ENCODE peak calls at places on chromosomes 3 and 15, in six cellular contexts. One of them, this sample, is unnamed.
A peak's percentile ranks its signal among the peaks of the same experiment; 100 is the strongest.

GRCh38 chr15:32904448-32904847 is 186.6 kb downstream of the GREM1 start:
- DNase-seq in AG09319: no peak
- DNase-seq in Calu3: no peak
- DNase-seq in CD8-positive, alpha-beta T cell: no peak
- DNase-seq in amniotic stem cell: no peak
- DNase-seq in anterior cingulate cortex: no peak
- DNase-seq in this sample: no peak

GRCh38 chr3:141779667-141780066 is 16.5 kb downstream of the GRK7 start:
- DNase-seq in AG09319: no peak
- DNase-seq in Calu3: no peak
- DNase-seq in CD8-positive, alpha-beta T cell: no peak
- DNase-seq in amniotic stem cell: no peak
- DNase-seq in anterior cingulate cortex: no peak
- DNase-seq in this sample: no peak

GRCh38 chr3:69305011-69305410 is 80.9 kb downstream of the FRMD4B start:
- DNase-seq in AG09319: no peak
- DNase-seq in Calu3: no peak
- DNase-seq in CD8-positive, alpha-beta T cell: no peak
- DNase-seq in amniotic stem cell: no peak
- DNase-seq in anterior cingulate cortex: no peak
- DNase-seq in this sample: no peak

GRCh38 chr3:108222813-108223307 is 636 bp upstream of the IFT57 start:
- DNase-seq in AG09319: no peak
- DNase-seq in Calu3: no peak
- DNase-seq in CD8-positive, alpha-beta T cell: no peak
- DNase-seq in amniotic stem cell: no peak
- DNase-seq in anterior cingulate cortex: no peak
- DNase-seq in this sample: no peak

GRCh38 chr3:113232367-113232766 is 21.0 kb downstream of the BOC start:
- DNase-seq in AG09319: no peak
- DNase-seq in Calu3: no peak
- DNase-seq in CD8-positive, alpha-beta T cell: no peak
- DNase-seq in amniotic stem cell: no peak
- DNase-seq in anterior cingulate cortex: no peak
- DNase-seq in this sample: no peak

GRCh38 chr3:81872566-81872965 is 111.1 kb upstream of the GBE1 start:
- DNase-seq in AG09319: peak; percentile 20
- DNase-seq in Calu3: no peak
- DNase-seq in CD8-positive, alpha-beta T cell: no peak
- DNase-seq in amniotic stem cell: no peak
- DNase-seq in anterior cingulate cortex: no peak
- DNase-seq in this sample: no peak

GRCh38 chr15:31024979-31025378 is 33.6 kb upstream of the MTMR10 start:
- DNase-seq in AG09319: no peak
- DNase-seq in Calu3: no peak
- DNase-seq in CD8-positive, alpha-beta T cell: no peak
- DNase-seq in amniotic stem cell: no peak
- DNase-seq in anterior cingulate cortex: no peak
- DNase-seq in this sample: no peak

GRCh38 chr3:72791132-72791531 is 57.1 kb downstream of the SHQ1 start:
- DNase-seq in AG09319: no peak
- DNase-seq in Calu3: no peak
- DNase-seq in CD8-positive, alpha-beta T cell: no peak
- DNase-seq in amniotic stem cell: no peak
- DNase-seq in anterior cingulate cortex: no peak
- DNase-seq in this sample: peak; percentile 17

GRCh38 chr3:69542265-69543079 is 156.6 kb upstream of the FRMD4B start:
- DNase-seq in AG09319: no peak
- DNase-seq in Calu3: no peak
- DNase-seq in CD8-positive, alpha-beta T cell: no peak
- DNase-seq in amniotic stem cell: no peak
- DNase-seq in anterior cingulate cortex: no peak
- DNase-seq in this sample: no peak

GRCh38 chr3:63343674-63344073 is 65.6 kb downstream of the SYNPR start:
- DNase-seq in AG09319: peak; percentile 98
- DNase-seq in Calu3: peak; percentile 80
- DNase-seq in CD8-positive, alpha-beta T cell: peak; percentile 2
- DNase-seq in amniotic stem cell: peak; percentile 90
- DNase-seq in anterior cingulate cortex: peak; percentile 76
- DNase-seq in this sample: peak; percentile 94

GRCh38 chr3:51968883-51969674 is 1.8 kb upstream of the PCBP4 start:
- DNase-seq in AG09319: no peak
- DNase-seq in Calu3: no peak
- DNase-seq in CD8-positive, alpha-beta T cell: no peak
- DNase-seq in amniotic stem cell: no peak
- DNase-seq in anterior cingulate cortex: no peak
- DNase-seq in this sample: no peak

GRCh38 chr15:28086175-28086703 is 12.9 kb downstream of the OCA2 start:
- DNase-seq in AG09319: no peak
- DNase-seq in Calu3: peak; percentile 33
- DNase-seq in CD8-positive, alpha-beta T cell: peak; percentile 45
- DNase-seq in amniotic stem cell: no peak
- DNase-seq in anterior cingulate cortex: no peak
- DNase-seq in this sample: peak; percentile 3

GRCh38 chr3:188595890-188596376 is 442.0 kb downstream of the LPP start:
- DNase-seq in AG09319: peak; percentile 43
- DNase-seq in Calu3: no peak
- DNase-seq in CD8-positive, alpha-beta T cell: no peak
- DNase-seq in amniotic stem cell: no peak
- DNase-seq in anterior cingulate cortex: no peak
- DNase-seq in this sample: no peak

GRCh38 chr15:81088496-81088895 is 45.6 kb upstream of the CFAP161 start:
- DNase-seq in AG09319: no peak
- DNase-seq in Calu3: no peak
- DNase-seq in CD8-positive, alpha-beta T cell: no peak
- DNase-seq in amniotic stem cell: no peak
- DNase-seq in anterior cingulate cortex: no peak
- DNase-seq in this sample: no peak

GRCh38 chr3:73611176-73611575 is 13.6 kb downstream of the PDZRN3 start:
- DNase-seq in AG09319: no peak
- DNase-seq in Calu3: no peak
- DNase-seq in CD8-positive, alpha-beta T cell: no peak
- DNase-seq in amniotic stem cell: no peak
- DNase-seq in anterior cingulate cortex: no peak
- DNase-seq in this sample: no peak

GRCh38 chr3:63960048-63960711 is 48.0 kb upstream of the SCAANT1 start:
- DNase-seq in AG09319: no peak
- DNase-seq in Calu3: peak; percentile 27
- DNase-seq in CD8-positive, alpha-beta T cell: no peak
- DNase-seq in amniotic stem cell: peak; percentile 34
- DNase-seq in anterior cingulate cortex: no peak
- DNase-seq in this sample: peak; percentile 54

GRCh38 chr3:123064914-123065313 is 1.9 kb upstream of the PDIA5 start:
- DNase-seq in AG09319: no peak
- DNase-seq in Calu3: no peak
- DNase-seq in CD8-positive, alpha-beta T cell: no peak
- DNase-seq in amniotic stem cell: no peak
- DNase-seq in anterior cingulate cortex: no peak
- DNase-seq in this sample: no peak

GRCh38 chr15:68637755-68638405 is 59.1 kb downstream of the CORO2B start:
- DNase-seq in AG09319: peak; percentile 81
- DNase-seq in Calu3: no peak
- DNase-seq in CD8-positive, alpha-beta T cell: no peak
- DNase-seq in amniotic stem cell: no peak
- DNase-seq in anterior cingulate cortex: no peak
- DNase-seq in this sample: no peak

GRCh38 chr3:160885791-160886286 is 129.8 kb downstream of the PPM1L start:
- DNase-seq in AG09319: peak; percentile 8
- DNase-seq in Calu3: no peak
- DNase-seq in CD8-positive, alpha-beta T cell: no peak
- DNase-seq in amniotic stem cell: no peak
- DNase-seq in anterior cingulate cortex: peak; percentile 29
- DNase-seq in this sample: peak; percentile 97

GRCh38 chr3:22720596-22720995 is 482.5 kb upstream of the UBE2E2 start:
- DNase-seq in AG09319: no peak
- DNase-seq in Calu3: no peak
- DNase-seq in CD8-positive, alpha-beta T cell: no peak
- DNase-seq in amniotic stem cell: no peak
- DNase-seq in anterior cingulate cortex: no peak
- DNase-seq in this sample: no peak

GRCh38 chr15:82300883-82301282 is 38.3 kb downstream of the SAXO2 start:
- DNase-seq in AG09319: no peak
- DNase-seq in Calu3: no peak
- DNase-seq in CD8-positive, alpha-beta T cell: no peak
- DNase-seq in amniotic stem cell: no peak
- DNase-seq in anterior cingulate cortex: no peak
- DNase-seq in this sample: no peak

GRCh38 chr3:55059027-55059629 is 131.3 kb upstream of the LRTM1 start:
- DNase-seq in AG09319: no peak
- DNase-seq in Calu3: no peak
- DNase-seq in CD8-positive, alpha-beta T cell: no peak
- DNase-seq in amniotic stem cell: no peak
- DNase-seq in anterior cingulate cortex: no peak
- DNase-seq in this sample: no peak

GRCh38 chr3:156826144-156826895 is at the start of gene LEKR1:
- DNase-seq in AG09319: peak; percentile 83
- DNase-seq in Calu3: peak; percentile 97
- DNase-seq in CD8-positive, alpha-beta T cell: peak; percentile 39
- DNase-seq in amniotic stem cell: no peak
- DNase-seq in anterior cingulate cortex: peak; percentile 87
- DNase-seq in this sample: peak; percentile 59

GRCh38 chr3:162428192-162428591 is 931.6 kb downstream of the OTOL1 start:
- DNase-seq in AG09319: no peak
- DNase-seq in Calu3: no peak
- DNase-seq in CD8-positive, alpha-beta T cell: no peak
- DNase-seq in amniotic stem cell: no peak
- DNase-seq in anterior cingulate cortex: no peak
- DNase-seq in this sample: no peak

GRCh38 chr15:80932989-80933388 is 56.6 kb downstream of the MESD start:
- DNase-seq in AG09319: no peak
- DNase-seq in Calu3: no peak
- DNase-seq in CD8-positive, alpha-beta T cell: no peak
- DNase-seq in amniotic stem cell: no peak
- DNase-seq in anterior cingulate cortex: no peak
- DNase-seq in this sample: no peak

GRCh38 chr3:23859012-23859743 is 53.4 kb downstream of the UBE2E1 start:
- DNase-seq in AG09319: no peak
- DNase-seq in Calu3: no peak
- DNase-seq in CD8-positive, alpha-beta T cell: no peak
- DNase-seq in amniotic stem cell: no peak
- DNase-seq in anterior cingulate cortex: no peak
- DNase-seq in this sample: no peak

GRCh38 chr15:42605281-42605744 is 29.9 kb downstream of the STARD9 start:
- DNase-seq in AG09319: no peak
- DNase-seq in Calu3: no peak
- DNase-seq in CD8-positive, alpha-beta T cell: no peak
- DNase-seq in amniotic stem cell: no peak
- DNase-seq in anterior cingulate cortex: no peak
- DNase-seq in this sample: peak; percentile 15